ENCODE peak calls at places on chromosomes 4 and X, in seven cellular contexts. B is stimulated activated CD4-positive, alpha-beta T cell treated with anti-CD3 and anti-CD28 coated beads, Interleukin-1b, Interleukin-23, amount 100 ng/mL, for 48 hours; R is amniotic epithelial cell; K is stimulated activated CD8-positive, alpha-beta memory T cell treated with anti-CD3 and anti-CD28 coated beads, Interleukin-4, amount 100 ng/mL, for 1 hour; Z is GM23248; Y is fibroblast of mammary gland; M is NCI-H1105. O is an unnamed sample.

GRCh38 chr4:41160856-41161255 is 53.5 kb downstream of the APBB2 start:
- DNase-seq in B (no peak), R (peak; percentile 75), K (no peak), Z (peak; percentile 60), Y (peak; percentile 66), M (no peak), O (no peak)

GRCh38 chr4:23068287-23068686 is 375.6 kb downstream of the GBA3 start:
- DNase-seq in B (no peak), R (no peak), K (no peak), Z (no peak), Y (no peak), M (no peak), O (no peak)

GRCh38 chr4:89434364-89434988 is 126.9 kb upstream of the GPRIN3 start:
- DNase-seq in B (no peak), R (peak; percentile 50), K (no peak), Z (peak; percentile 70), Y (peak; percentile 50), M (no peak), O (peak; percentile 69)

GRCh38 chr4:177159600-177159999 is 150.1 kb upstream of the NEIL3 start:
- DNase-seq in B (no peak), R (no peak), K (no peak), Z (no peak), Y (no peak), M (no peak), O (no peak)

GRCh38 chr4:138111462-138112000 is 130.6 kb downstream of the SLC7A11 start:
- DNase-seq in B (no peak), R (peak; percentile 68), K (no peak), Z (peak; percentile 70), Y (no peak), M (no peak), O (peak; percentile 64)

GRCh38 chrX:82141942-82142341 is 940.0 kb downstream of the SH3BGRL start:
- DNase-seq in B (no peak), R (no peak), K (no peak), Z (no peak), Y (no peak), M (no peak), O (no peak)

GRCh38 chr4:35963383-35963782 is 280.9 kb downstream of the ARAP2 start:
- DNase-seq in B (no peak), R (peak; percentile 76), K (no peak), Z (no peak), Y (no peak), M (no peak), O (peak; percentile 32)

GRCh38 chr4:19983072-19983471 is 268.6 kb upstream of the SLIT2 start:
- DNase-seq in B (no peak), R (peak; percentile 95), K (no peak), Z (peak; percentile 95), Y (peak; percentile 95), M (no peak), O (peak; percentile 98)

GRCh38 chrX:18899796-18900380 is 84.0 kb downstream of the PHKA2 start:
- DNase-seq in B (no peak), R (no peak), K (no peak), Z (no peak), Y (peak; percentile 11), M (no peak), O (peak; percentile 24)

GRCh38 chr4:142530724-142531123 is 315.4 kb downstream of the INPP4B start:
- DNase-seq in B (no peak), R (no peak), K (no peak), Z (no peak), Y (no peak), M (no peak), O (no peak)

GRCh38 chr4:52659016-52659721 is at the start of gene USP46:
- DNase-seq in B (peak; percentile 31), R (peak; percentile 68), K (no peak), Z (peak; percentile 90), Y (peak; percentile 54), M (no peak), O (peak; percentile 74)

GRCh38 chr4:83252782-83253405 is 31.7 kb downstream of the COQ2 start:
- DNase-seq in B (peak; percentile 74), R (peak; percentile 65), K (peak; percentile 31), Z (peak; percentile 74), Y (peak; percentile 66), M (peak; percentile 10), O (peak; percentile 81)

GRCh38 chrX:17525266-17525665 is 150.3 kb downstream of the NHS start:
- DNase-seq in B (no peak), R (no peak), K (no peak), Z (no peak), Y (peak; percentile 23), M (no peak), O (peak; percentile 18)

GRCh38 chr4:71860643-71861042 is 76.8 kb upstream of the GC start:
- DNase-seq in B (no peak), R (peak; percentile 7), K (no peak), Z (no peak), Y (peak; percentile 25), M (no peak), O (no peak)

GRCh38 chr4:153198739-153199138 is 5.5 kb upstream of the TRIM2 start:
- DNase-seq in B (no peak), R (no peak), K (no peak), Z (peak; percentile 10), Y (peak; percentile 56), M (no peak), O (no peak)

GRCh38 chr4:118587116-118587869 is 97.9 kb upstream of the METTL14 start:
- DNase-seq in B (no peak), R (no peak), K (no peak), Z (no peak), Y (no peak), M (no peak), O (no peak)

GRCh38 chr4:30835044-30835443 is 114.9 kb downstream of the PCDH7 start:
- DNase-seq in B (no peak), R (no peak), K (no peak), Z (no peak), Y (no peak), M (no peak), O (no peak)

GRCh38 chr4:5638316-5638715 is 70.0 kb downstream of the EVC2 start:
- DNase-seq in B (no peak), R (peak; percentile 73), K (no peak), Z (peak; percentile 90), Y (peak; percentile 55), M (no peak), O (peak; percentile 43)

GRCh38 chrX:30309139-30309571 is at the start of gene NR0B1:
- DNase-seq in B (no peak), R (no peak), K (no peak), Z (peak; percentile 31), Y (no peak), M (no peak), O (no peak)

GRCh38 chr4:11182586-11183357 is 245.9 kb downstream of the HS3ST1 start:
- DNase-seq in B (no peak), R (no peak), K (no peak), Z (peak; percentile 0), Y (peak; percentile 78), M (no peak), O (peak; percentile 9)

GRCh38 chrX:124342174-124342867 is 4.0 kb upstream of the SH2D1A start:
- DNase-seq in B (no peak), R (no peak), K (no peak), Z (no peak), Y (no peak), M (no peak), O (no peak)

GRCh38 chrX:103831803-103832544 is at the start of gene RAB9B:
- DNase-seq in B (peak; percentile 72), R (no peak), K (peak; percentile 2), Z (peak; percentile 53), Y (peak; percentile 35), M (peak; percentile 38), O (no peak)

GRCh38 chr4:141246243-141246642 is 25.5 kb downstream of the ZNF330 start:
- DNase-seq in B (no peak), R (peak; percentile 72), K (no peak), Z (peak; percentile 71), Y (peak; percentile 35), M (no peak), O (peak; percentile 77)

GRCh38 chr4:140113653-140114052 is 40.3 kb downstream of the MAML3 start:
- DNase-seq in B (no peak), R (no peak), K (no peak), Z (no peak), Y (no peak), M (no peak), O (no peak)

GRCh38 chr4:112253382-112254000 is 21.9 kb downstream of the AP1AR start:
- DNase-seq in B (no peak), R (no peak), K (no peak), Z (no peak), Y (no peak), M (no peak), O (no peak)

GRCh38 chr4:86927843-86928395 is 6.9 kb upstream of the AFF1 start:
- DNase-seq in B (peak; percentile 58), R (peak; percentile 98), K (no peak), Z (peak; percentile 98), Y (peak; percentile 100), M (no peak), O (peak; percentile 98)

GRCh38 chrX:5176766-5177165 is 1051.9 kb downstream of the NLGN4X start:
- DNase-seq in B (no peak), R (no peak), K (no peak), Z (no peak), Y (no peak), M (no peak), O (no peak)

GRCh38 chrX:129593137-129593536 is 53.1 kb downstream of the OCRL start:
- DNase-seq in B (no peak), R (peak; percentile 39), K (no peak), Z (peak; percentile 66), Y (peak; percentile 70), M (no peak), O (peak; percentile 38)

GRCh38 chr4:57151481-57151880 is 41.3 kb upstream of the IGFBP7 start:
- DNase-seq in B (no peak), R (no peak), K (no peak), Z (no peak), Y (no peak), M (no peak), O (peak; percentile 32)

GRCh38 chrX:22634081-22634480 is 361.4 kb downstream of the CBLL2 start:
- DNase-seq in B (no peak), R (peak; percentile 71), K (no peak), Z (peak; percentile 91), Y (peak; percentile 78), M (no peak), O (peak; percentile 41)

GRCh38 chr4:23979534-23979933 is 89.7 kb upstream of the PPARGC1A start:
- DNase-seq in B (no peak), R (no peak), K (no peak), Z (no peak), Y (no peak), M (no peak), O (no peak)